ENCODE peak calls at places on chromosomes 7 and 10, in six cellular contexts. K, G, S, M, V and I are unnamed samples.

GRCh38 chr7:44977956-44978355 is 859 bp downstream of the MYO1G start:
- DNase-seq in V (no peak), G (no peak), S (peak), K (peak), M (no peak), I (peak)

GRCh38 chr10:116809528-116810500 is 39.5 kb upstream of the ENO4 start:
- DNase-seq in G (no peak), K (peak), V (no peak), S (peak), M (no peak), I (no peak)

GRCh38 chr10:17981766-17982380 is 30.2 kb downstream of the SLC39A12 start:
- DNase-seq in V (no peak), K (no peak), M (no peak), G (peak), S (no peak), I (no peak)

GRCh38 chr10:103737735-103738367 is 117.5 kb downstream of the SH3PXD2A start:
- DNase-seq in V (no peak), M (no peak), K (no peak), G (no peak), S (no peak), I (no peak)

GRCh38 chr7:151876899-151877777 is at the start of gene PRKAG2:
- DNase-seq in V (peak), G (no peak), M (peak), S (peak), K (peak), I (peak)

GRCh38 chr7:110548372-110548771 is 542.6 kb upstream of the LRRN3 start:
- DNase-seq in V (no peak), G (peak), S (no peak), K (no peak), M (no peak), I (no peak)

GRCh38 chr10:13270877-13271551 is 28.9 kb downstream of the PHYH start:
- DNase-seq in V (no peak), S (peak), M (no peak), K (peak), G (peak), I (no peak)

GRCh38 chr10:72319416-72320254 is 35.1 kb downstream of the DNAJB12 start:
- DNase-seq in M (peak), V (peak), K (peak), S (peak), G (peak), I (peak)

GRCh38 chr7:101620991-101621390 is 8.1 kb downstream of the MYL10 start:
- DNase-seq in V (no peak), K (no peak), M (no peak), S (no peak), G (no peak), I (no peak)

GRCh38 chr7:40815512-40815911 is 680.7 kb downstream of the SUGCT start:
- DNase-seq in K (no peak), M (no peak), S (no peak), V (no peak), G (peak), I (no peak)

GRCh38 chr10:944034-944831 is 12.7 kb upstream of the LARP4B start:
- DNase-seq in K (peak), S (peak), M (no peak), V (peak), G (peak), I (no peak)

GRCh38 chr7:17898111-17898510 is 42.2 kb downstream of the SNX13 start:
- DNase-seq in M (no peak), S (no peak), G (no peak), V (no peak), K (no peak), I (no peak)

GRCh38 chr10:76033457-76034196 is 602.2 kb downstream of the LRMDA start:
- DNase-seq in V (peak), G (peak), M (no peak), K (no peak), S (peak), I (no peak)

GRCh38 chr10:43198682-43199005 is 60.4 kb downstream of the CSGALNACT2 start:
- DNase-seq in V (no peak), M (peak), S (no peak), G (no peak), K (no peak), I (no peak)

GRCh38 chr7:158811461-158811860 is 17.8 kb downstream of the ESYT2 start:
- DNase-seq in K (no peak), M (no peak), V (peak), G (peak), S (peak), I (no peak)

GRCh38 chr10:26741368-26741767 is 43.9 kb downstream of the PDSS1 start:
- DNase-seq in S (no peak), M (no peak), K (no peak), V (no peak), G (no peak), I (no peak)

GRCh38 chr10:77175631-77176222 is 461.9 kb downstream of the KCNMA1 start:
- DNase-seq in V (no peak), M (no peak), S (peak), G (no peak), K (no peak), I (no peak)

GRCh38 chr10:4131407-4132215 is 346.6 kb upstream of the KLF6 start:
- DNase-seq in S (peak), G (peak), K (no peak), M (no peak), V (no peak), I (no peak)

GRCh38 chr10:100186253-100186780 is 488 bp upstream of the ERLIN1 start:
- DNase-seq in K (peak), M (no peak), S (peak), G (peak), V (peak), I (peak)

GRCh38 chr10:80458638-80459037 is 4.5 kb downstream of the TSPAN14 start:
- DNase-seq in G (no peak), M (no peak), S (no peak), V (no peak), K (no peak), I (no peak)

GRCh38 chr7:1889556-1890181 is 219.6 kb downstream of the ELFN1 start:
- DNase-seq in G (peak), S (no peak), V (no peak), M (no peak), K (no peak), I (no peak)

GRCh38 chr7:1662101-1662500 is 8.0 kb upstream of the ELFN1 start:
- DNase-seq in G (no peak), K (no peak), S (no peak), M (peak), V (no peak), I (no peak)

GRCh38 chr10:71684356-71685173 is 35.0 kb downstream of the C10orf105 start:
- DNase-seq in K (peak), M (no peak), G (no peak), V (no peak), S (peak), I (peak)

GRCh38 chr7:83936056-83936703 is 258.4 kb downstream of the SEMA3A start:
- DNase-seq in M (peak), S (peak), K (peak), V (peak), G (peak), I (peak)

GRCh38 chr7:27576360-27576944 is 86.2 kb downstream of the HIBADH start:
- DNase-seq in V (no peak), M (no peak), K (no peak), G (peak), S (peak), I (peak)

GRCh38 chr7:65967361-65968155 is 14.5 kb downstream of the GUSB start:
- DNase-seq in G (no peak), M (no peak), V (no peak), K (no peak), S (no peak), I (no peak)

GRCh38 chr10:11338160-11338844 is 273.1 kb downstream of the USP6NL start:
- DNase-seq in K (no peak), M (no peak), G (no peak), V (no peak), S (no peak), I (no peak)
- TF ChIP-seq POLR2A in K (no peak), M (no peak), G (no peak), V (no peak), S (no peak), I (no peak)

DNA sequence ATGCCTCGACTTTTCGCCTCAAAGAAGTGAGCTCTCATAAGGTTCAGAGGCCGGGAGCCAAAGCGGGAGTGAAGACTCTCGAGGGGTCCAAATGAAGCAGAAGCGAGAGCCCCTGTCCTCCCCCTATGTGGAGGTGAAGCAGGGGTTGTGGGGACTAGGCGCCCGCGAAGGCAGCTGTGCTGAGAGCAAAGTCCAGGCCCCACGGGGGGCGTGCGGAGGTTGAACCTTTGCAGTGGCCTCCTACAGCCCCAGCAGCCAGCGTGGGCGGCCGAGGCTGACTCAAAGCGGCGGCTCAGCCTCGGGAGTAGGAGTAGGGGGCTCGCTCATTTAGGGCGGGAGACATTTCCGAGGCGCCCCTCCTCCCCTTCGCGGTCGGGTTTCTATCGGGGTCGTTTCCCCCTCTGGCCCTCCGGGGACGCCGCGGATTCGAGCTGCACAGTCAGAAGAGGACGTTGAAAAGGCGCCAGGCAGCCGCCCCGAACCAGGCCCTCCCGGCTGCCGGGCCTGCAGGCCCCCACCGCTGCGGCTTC is 548 bp upstream of the ADD3 start:
- DNase-seq in K (no peak), M (peak), G (peak), S (no peak), V (no peak), I (peak)
- TF ChIP-seq POLR2A in K (peak), M (no peak), G (peak), S (peak), V (peak), I (no peak)

GRCh38 chr10:28930520-28931495 is 253.5 kb downstream of the BAMBI start:
- DNase-seq in M (no peak), K (no peak), V (no peak), S (no peak), G (no peak), I (no peak)
- TF ChIP-seq POLR2A in M (no peak), K (no peak), V (no peak), S (no peak), G (no peak), I (no peak)

DNA sequence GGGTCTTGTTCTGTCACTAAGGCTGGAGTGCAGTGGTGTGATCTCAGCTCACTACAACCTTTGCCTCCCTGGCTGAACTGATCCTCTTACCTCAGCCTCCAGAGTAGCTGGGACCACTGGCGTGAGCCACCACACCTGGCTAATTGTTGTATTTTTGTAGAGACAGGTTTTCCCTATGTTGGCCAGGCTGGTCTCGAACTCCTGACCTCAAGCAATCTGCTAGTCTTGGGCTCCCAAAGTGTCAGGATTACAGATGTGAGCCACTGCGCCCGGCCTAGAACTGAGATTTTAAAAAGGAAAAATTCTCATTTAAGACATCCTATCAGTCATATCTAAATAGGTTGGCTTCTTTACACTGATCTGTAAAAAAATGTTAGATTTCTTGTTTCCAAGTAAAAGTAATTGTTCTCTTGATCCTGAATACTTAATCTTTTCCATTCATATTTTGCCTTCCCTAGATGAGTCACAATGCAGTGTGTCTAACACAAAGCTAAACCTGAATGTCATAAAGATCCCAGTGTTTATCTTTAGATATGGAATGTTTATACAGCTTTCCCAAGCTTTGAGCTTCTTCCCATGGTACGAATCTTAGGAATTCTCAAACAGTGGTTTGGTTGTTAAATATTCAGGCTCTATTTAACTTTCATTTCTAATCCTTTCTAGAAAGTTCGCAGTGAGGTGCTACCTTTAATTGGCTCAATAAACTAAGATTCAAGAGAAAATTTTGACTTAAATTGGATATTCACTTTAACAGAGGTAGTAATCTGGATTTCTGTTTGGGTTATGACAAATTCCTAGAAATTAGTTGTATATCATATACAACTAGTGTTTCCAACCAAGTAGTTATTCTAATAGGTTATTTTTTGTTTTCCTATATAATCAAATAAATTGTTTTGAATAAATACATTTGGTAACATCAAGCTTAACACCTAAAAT is 12.1 kb upstream of the LAMB1 start:
- DNase-seq in M (no peak), G (peak), K (no peak), V (no peak), S (no peak), I (no peak)
- TF ChIP-seq POLR2A in M (no peak), G (no peak), K (no peak), V (no peak), S (no peak), I (no peak)

GRCh38 chr10:119595134-119595714 is 1.5 kb downstream of the TIAL1 start:
- DNase-seq in V (no peak), G (peak), M (no peak), S (no peak), K (no peak), I (peak)

GRCh38 chr10:119597405-119598186 is 832 bp upstream of the TIAL1 start:
- DNase-seq in S (peak), M (no peak), V (no peak), G (no peak), K (no peak), I (peak)

GRCh38 chr10:119595715-119596515 is 849 bp downstream of the TIAL1 start:
- DNase-seq in S (peak), V (peak), K (peak), G (peak), M (peak), I (peak)

GRCh38 chr10:119598397-119598796 is 1.6 kb upstream of the TIAL1 start:
- DNase-seq in V (no peak), G (no peak), S (no peak), K (no peak), M (no peak), I (no peak)

DNA sequence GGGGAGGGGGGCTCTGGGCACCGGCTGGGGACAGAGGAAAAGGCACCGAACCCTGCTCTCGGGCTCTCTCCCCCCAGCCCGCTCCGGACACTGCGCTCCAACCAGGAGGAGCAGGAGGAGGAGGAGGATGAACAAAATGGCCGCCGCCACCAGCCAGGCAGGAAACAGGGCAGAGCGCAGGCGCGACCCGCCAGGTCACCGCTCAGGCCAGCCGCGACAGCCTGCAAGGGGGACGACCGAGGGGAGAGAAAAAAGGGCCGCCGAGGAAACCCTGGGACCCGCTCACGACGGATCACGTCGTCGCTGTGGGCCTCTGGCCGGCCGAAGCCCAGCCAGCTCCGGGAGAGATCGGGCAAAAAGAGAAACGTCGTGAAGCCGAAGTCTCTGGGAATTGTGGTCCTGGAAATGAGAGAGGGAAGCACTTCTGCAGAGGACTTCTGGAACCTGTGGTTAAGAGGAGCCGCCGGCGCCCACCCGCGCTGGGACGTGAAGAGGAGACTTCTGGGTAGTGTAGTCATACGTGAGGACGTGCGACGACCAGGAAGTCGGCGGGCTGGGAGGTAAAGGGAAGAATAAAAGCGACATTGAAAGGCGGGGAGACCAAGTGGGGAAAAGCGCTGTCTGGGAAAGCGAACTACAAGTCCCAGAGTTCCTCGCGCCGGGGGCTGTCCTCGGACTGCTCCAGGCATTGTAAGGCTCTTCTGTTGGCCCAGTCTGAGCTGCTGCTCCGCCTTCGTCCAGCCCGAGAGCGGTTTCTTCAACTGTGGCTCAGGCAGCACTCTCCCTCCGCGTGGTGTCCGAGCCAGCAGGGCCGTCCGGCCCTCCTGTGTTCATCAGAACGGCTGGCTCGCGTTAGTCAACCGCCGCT is at the start of gene TIAL1:
- DNase-seq in G (peak), K (peak), S (peak), V (peak), M (peak), I (peak)
- TF ChIP-seq POLR2A in G (peak), K (peak), S (peak), V (peak), M (peak), I (peak)

GRCh38 chr7:105012503-105013282 is 1.3 kb upstream of the KMT2E start:
- DNase-seq in S (peak), V (peak), M (peak), G (peak), K (peak), I (peak)

GRCh38 chr7:105011771-105012502 is 2.1 kb upstream of the KMT2E start:
- DNase-seq in M (no peak), K (peak), V (peak), S (peak), G (no peak), I (peak)

GRCh38 chr7:105013818-105014724 is at the start of gene KMT2E:
- DNase-seq in M (peak), G (peak), S (peak), K (peak), V (peak), I (peak)

GRCh38 chr7:105014725-105015630 is 973 bp downstream of the KMT2E start:
- DNase-seq in M (no peak), S (peak), K (peak), V (peak), G (peak), I (peak)

GRCh38 chr7:105013283-105013817 is 655 bp upstream of the KMT2E start:
- DNase-seq in K (peak), G (peak), S (peak), V (peak), M (peak), I (peak)
- TF ChIP-seq POLR2A in K (peak), G (peak), S (peak), V (peak), M (peak), I (peak)